ENCODE peak calls at places on chromosomes 6 and 20, in six cellular contexts. One of them, this sample, is unnamed.

GRCh38 chr6:157791461-157791860 is 31.6 kb upstream of the SNX9 start:
- DNase-seq in endothelial cell: no peak
- DNase-seq in HS-5: no peak
- DNase-seq in putamen: no peak
- DNase-seq in left ventricle myocardium superior: no peak
- DNase-seq in OCI-M1: no peak
- DNase-seq in this sample: no peak

GRCh38 chr6:56843476-56844349 is 111.2 kb upstream of the BEND6 start:
- DNase-seq in endothelial cell: peak; percentile 82
- DNase-seq in HS-5: no peak
- DNase-seq in putamen: peak; percentile 89
- DNase-seq in left ventricle myocardium superior: peak; percentile 88
- DNase-seq in OCI-M1: peak; percentile 83
- DNase-seq in this sample: peak; percentile 77

GRCh38 chr20:57698867-57699275 is 10.9 kb downstream of the PMEPA1 start:
- DNase-seq in endothelial cell: no peak
- DNase-seq in HS-5: no peak
- DNase-seq in putamen: no peak
- DNase-seq in left ventricle myocardium superior: no peak
- DNase-seq in OCI-M1: no peak
- DNase-seq in this sample: no peak

GRCh38 chr20:63830821-63831593 is at the start of gene ZBTB46:
- DNase-seq in endothelial cell: peak; percentile 72
- DNase-seq in HS-5: no peak
- DNase-seq in putamen: no peak
- DNase-seq in left ventricle myocardium superior: peak; percentile 88
- DNase-seq in OCI-M1: peak; percentile 19
- DNase-seq in this sample: peak; percentile 75

GRCh38 chr20:60262967-60263603 is 304.9 kb downstream of the CDH26 start:
- DNase-seq in endothelial cell: peak; percentile 62
- DNase-seq in HS-5: no peak
- DNase-seq in putamen: no peak
- DNase-seq in left ventricle myocardium superior: no peak
- DNase-seq in OCI-M1: peak; percentile 48
- DNase-seq in this sample: no peak

GRCh38 chr20:23340524-23340923 is 10.1 kb upstream of the NXT1 start:
- DNase-seq in endothelial cell: peak; percentile 72
- DNase-seq in HS-5: no peak
- DNase-seq in putamen: peak; percentile 43
- DNase-seq in left ventricle myocardium superior: peak; percentile 67
- DNase-seq in OCI-M1: peak; percentile 78
- DNase-seq in this sample: peak; percentile 77

GRCh38 chr6:7897461-7898192 is 13.0 kb downstream of the TXNDC5 start:
- DNase-seq in endothelial cell: no peak
- DNase-seq in HS-5: no peak
- DNase-seq in putamen: no peak
- DNase-seq in left ventricle myocardium superior: no peak
- DNase-seq in OCI-M1: no peak
- DNase-seq in this sample: no peak

GRCh38 chr6:100461273-100461919 is 3.3 kb downstream of the SIM1 start:
- DNase-seq in endothelial cell: peak; percentile 66
- DNase-seq in HS-5: peak; percentile 44
- DNase-seq in putamen: no peak
- DNase-seq in left ventricle myocardium superior: no peak
- DNase-seq in OCI-M1: no peak
- DNase-seq in this sample: no peak

GRCh38 chr6:168496139-168496840 is 55.3 kb downstream of the SMOC2 start:
- DNase-seq in endothelial cell: no peak
- DNase-seq in HS-5: no peak
- DNase-seq in putamen: no peak
- DNase-seq in left ventricle myocardium superior: no peak
- DNase-seq in OCI-M1: no peak
- DNase-seq in this sample: no peak

GRCh38 chr6:12717356-12717755 is 789 bp downstream of the PHACTR1 start:
- DNase-seq in endothelial cell: no peak
- DNase-seq in HS-5: no peak
- DNase-seq in putamen: no peak
- DNase-seq in left ventricle myocardium superior: no peak
- DNase-seq in OCI-M1: no peak
- DNase-seq in this sample: no peak